ENCODE peak calls at places on chromosomes 1 and 21, in seven cellular contexts. I is EL; A is left ventricle myocardium inferior; J is nucleus accumbens; R is Kasumi-1; S is activated CD8-positive, alpha-beta memory T cell treated with anti-CD3 and anti-CD28 coated beads, Interleukin-2, amount 50 U/mL, for 48 hours; L is iPS-NIHi11. N is an unnamed sample.

GRCh38 chr1:58065520-58065919 is 481.0 kb downstream of the OMA1 start:
- DNase-seq in A (no peak), L (peak), S (no peak), I (no peak), J (no peak), R (no peak), N (no peak)

GRCh38 chr21:45139473-45139872 is 65.1 kb downstream of the ADARB1 start:
- DNase-seq in R (no peak), A (no peak), J (no peak), S (no peak), L (no peak), I (no peak), N (no peak)

GRCh38 chr1:243926803-243927245 is 76.8 kb upstream of the AKT3 start:
- DNase-seq in L (no peak), S (no peak), I (peak), J (no peak), A (no peak), R (no peak), N (no peak)

GRCh38 chr1:79568411-79568810 is 561.9 kb upstream of the ADGRL4 start:
- DNase-seq in S (no peak), J (no peak), L (no peak), A (no peak), R (no peak), I (peak), N (no peak)

GRCh38 chr1:8015036-8015808 is 10.9 kb downstream of the ERRFI1 start:
- DNase-seq in I (peak), R (peak), J (no peak), A (no peak), S (no peak), L (peak), N (peak)

GRCh38 chr1:205533729-205534443 is 29.4 kb downstream of the CDK18 start:
- DNase-seq in I (no peak), A (no peak), L (no peak), R (no peak), S (no peak), J (no peak), N (no peak)

GRCh38 chr21:15415541-15416261 is 314.1 kb upstream of the USP25 start:
- DNase-seq in I (no peak), R (no peak), S (no peak), A (no peak), J (no peak), L (no peak), N (no peak)

GRCh38 chr1:117146570-117147340 is 25.2 kb upstream of the TRIM45 start:
- DNase-seq in A (no peak), R (no peak), I (peak), J (no peak), S (no peak), L (peak), N (no peak)

GRCh38 chr21:26835027-26835713 is 10.0 kb downstream of the ADAMTS1 start:
- DNase-seq in R (peak), J (no peak), A (no peak), S (no peak), L (no peak), I (peak), N (no peak)

GRCh38 chr21:44888581-44889550 is 15.4 kb upstream of the PTTG1IP start:
- DNase-seq in I (no peak), A (peak), L (no peak), S (no peak), J (no peak), R (no peak), N (no peak)

GRCh38 chr1:20885121-20885520 is 98.0 kb upstream of the HP1BP3 start:
- DNase-seq in L (no peak), J (no peak), A (no peak), R (no peak), S (no peak), I (peak), N (no peak)

GRCh38 chr1:51541313-51542050 is 22.4 kb upstream of the EPS15 start:
- DNase-seq in A (no peak), L (no peak), R (no peak), J (no peak), I (peak), S (no peak), N (no peak)

GRCh38 chr1:33181906-33182305 is at the start of gene TRIM62:
- DNase-seq in I (peak), S (peak), A (peak), L (peak), R (peak), J (peak), N (no peak)

GRCh38 chr1:112887599-112888303 is 68.2 kb downstream of the SLC16A1 start:
- DNase-seq in J (no peak), S (peak), R (no peak), I (no peak), A (no peak), L (no peak), N (no peak)

GRCh38 chr1:8378202-8378601 is 60.3 kb downstream of the SLC45A1 start:
- DNase-seq in A (no peak), R (peak), S (no peak), J (no peak), L (no peak), I (no peak), N (peak)

GRCh38 chr1:61627365-61627764 is 97.6 kb downstream of the TM2D1 start:
- DNase-seq in J (no peak), A (no peak), S (no peak), L (no peak), R (no peak), I (no peak), N (no peak)

GRCh38 chr1:27026621-27027574 is 14.2 kb upstream of the TENT5B start:
- DNase-seq in A (no peak), R (no peak), S (no peak), I (peak), L (peak), J (no peak), N (no peak)

GRCh38 chr1:194873328-194873923 is 1687.0 kb upstream of the B3GALT2 start:
- DNase-seq in I (peak), R (no peak), A (no peak), L (no peak), J (no peak), S (no peak), N (peak)

GRCh38 chr1:172041102-172041501 is 199.8 kb downstream of the DNM3 start:
- DNase-seq in A (no peak), R (no peak), J (no peak), S (no peak), I (no peak), L (no peak), N (no peak)